ENCODE peak calls at places on chromosome 18, in seven cellular contexts. One of them, this sample, is unnamed.
A peak's percentile ranks its signal among the peaks of the same experiment; 100 is the strongest.

GRCh38 chr18:10950876-10951630 is 198.3 kb downstream of the PIEZO2 start:
- DNase-seq in pancreas: no peak
- DNase-seq in psoas muscle: no peak
- DNase-seq in IMR-90: no peak
- DNase-seq in DND-41: no peak
- DNase-seq in tibial artery: no peak
- DNase-seq in CD8-positive, alpha-beta memory T cell: no peak
- DNase-seq in this sample: no peak

GRCh38 chr18:10013621-10014543 is 100.1 kb downstream of the VAPA start:
- DNase-seq in tibial artery: no peak
- DNase-seq in IMR-90: no peak
- DNase-seq in pancreas: no peak
- DNase-seq in CD8-positive, alpha-beta memory T cell: no peak
- DNase-seq in DND-41: peak; percentile 72
- DNase-seq in psoas muscle: no peak
- DNase-seq in this sample: no peak

GRCh38 chr18:69686861-69687260 is 260.8 kb downstream of the CD226 start:
- DNase-seq in psoas muscle: no peak
- DNase-seq in tibial artery: no peak
- DNase-seq in IMR-90: peak; percentile 50
- DNase-seq in CD8-positive, alpha-beta memory T cell: no peak
- DNase-seq in pancreas: no peak
- DNase-seq in DND-41: no peak
- DNase-seq in this sample: no peak

GRCh38 chr18:55351980-55352714 is 235.8 kb downstream of the TCF4 start:
- DNase-seq in CD8-positive, alpha-beta memory T cell: no peak
- DNase-seq in pancreas: no peak
- DNase-seq in psoas muscle: no peak
- DNase-seq in DND-41: no peak
- DNase-seq in tibial artery: no peak
- DNase-seq in IMR-90: peak; percentile 16
- DNase-seq in this sample: no peak

GRCh38 chr18:5180254-5180653 is 16.8 kb downstream of the AKAIN1 start:
- DNase-seq in IMR-90: no peak
- DNase-seq in psoas muscle: no peak
- DNase-seq in CD8-positive, alpha-beta memory T cell: no peak
- DNase-seq in pancreas: no peak
- DNase-seq in tibial artery: no peak
- DNase-seq in DND-41: no peak
- DNase-seq in this sample: no peak

GRCh38 chr18:60739212-60739611 is 366.6 kb upstream of the MC4R start:
- DNase-seq in DND-41: no peak
- DNase-seq in pancreas: no peak
- DNase-seq in IMR-90: no peak
- DNase-seq in tibial artery: no peak
- DNase-seq in CD8-positive, alpha-beta memory T cell: no peak
- DNase-seq in psoas muscle: no peak
- DNase-seq in this sample: no peak

GRCh38 chr18:48996901-48997463 is 46.2 kb upstream of the SMAD7 start:
- DNase-seq in IMR-90: peak; percentile 81
- DNase-seq in tibial artery: no peak
- DNase-seq in CD8-positive, alpha-beta memory T cell: peak; percentile 68
- DNase-seq in DND-41: peak; percentile 29
- DNase-seq in psoas muscle: no peak
- DNase-seq in pancreas: no peak
- DNase-seq in this sample: no peak

GRCh38 chr18:23864620-23865019 is 149.9 kb upstream of the TTC39C start:
- DNase-seq in DND-41: peak; percentile 56
- DNase-seq in tibial artery: no peak
- DNase-seq in CD8-positive, alpha-beta memory T cell: peak; percentile 50
- DNase-seq in IMR-90: no peak
- DNase-seq in psoas muscle: no peak
- DNase-seq in pancreas: no peak
- DNase-seq in this sample: no peak

GRCh38 chr18:35029770-35030169 is 11.4 kb upstream of the MAPRE2 start:
- DNase-seq in DND-41: no peak
- DNase-seq in psoas muscle: no peak
- DNase-seq in CD8-positive, alpha-beta memory T cell: peak; percentile 56
- DNase-seq in tibial artery: no peak
- DNase-seq in IMR-90: no peak
- DNase-seq in pancreas: no peak
- DNase-seq in this sample: no peak

GRCh38 chr18:68454511-68455228 is 260.2 kb downstream of the TMX3 start:
- DNase-seq in CD8-positive, alpha-beta memory T cell: no peak
- DNase-seq in pancreas: no peak
- DNase-seq in DND-41: no peak
- DNase-seq in tibial artery: no peak
- DNase-seq in IMR-90: peak; percentile 84
- DNase-seq in psoas muscle: no peak
- DNase-seq in this sample: no peak

GRCh38 chr18:27110319-27110718 is 74.8 kb downstream of the CHST9 start:
- DNase-seq in IMR-90: no peak
- DNase-seq in pancreas: no peak
- DNase-seq in DND-41: no peak
- DNase-seq in tibial artery: no peak
- DNase-seq in psoas muscle: no peak
- DNase-seq in CD8-positive, alpha-beta memory T cell: no peak
- DNase-seq in this sample: no peak

GRCh38 chr18:48637081-48637990 is 98.5 kb downstream of the CTIF start:
- DNase-seq in tibial artery: peak; percentile 57
- DNase-seq in IMR-90: no peak
- DNase-seq in DND-41: no peak
- DNase-seq in psoas muscle: no peak
- DNase-seq in pancreas: no peak
- DNase-seq in CD8-positive, alpha-beta memory T cell: no peak
- DNase-seq in this sample: no peak

GRCh38 chr18:41845563-41845962 is 109.5 kb upstream of the PIK3C3 start:
- DNase-seq in CD8-positive, alpha-beta memory T cell: no peak
- DNase-seq in IMR-90: no peak
- DNase-seq in pancreas: no peak
- DNase-seq in psoas muscle: no peak
- DNase-seq in tibial artery: no peak
- DNase-seq in DND-41: no peak
- DNase-seq in this sample: no peak

GRCh38 chr18:54235871-54236270 is 11.4 kb upstream of the MBD2 start:
- DNase-seq in psoas muscle: no peak
- DNase-seq in CD8-positive, alpha-beta memory T cell: no peak
- DNase-seq in DND-41: no peak
- DNase-seq in pancreas: no peak
- DNase-seq in IMR-90: no peak
- DNase-seq in tibial artery: no peak
- DNase-seq in this sample: no peak

GRCh38 chr18:54232485-54233227 is 8.2 kb upstream of the MBD2 start:
- DNase-seq in DND-41: no peak
- DNase-seq in pancreas: no peak
- DNase-seq in tibial artery: no peak
- DNase-seq in IMR-90: no peak
- DNase-seq in psoas muscle: no peak
- DNase-seq in CD8-positive, alpha-beta memory T cell: no peak
- DNase-seq in this sample: no peak

GRCh38 chr18:54229660-54230059 is 5.2 kb upstream of the MBD2 start:
- DNase-seq in DND-41: no peak
- DNase-seq in pancreas: no peak
- DNase-seq in IMR-90: no peak
- DNase-seq in psoas muscle: no peak
- DNase-seq in tibial artery: no peak
- DNase-seq in CD8-positive, alpha-beta memory T cell: no peak
- DNase-seq in this sample: no peak

GRCh38 chr18:54233761-54234160 is 9.3 kb upstream of the MBD2 start:
- DNase-seq in IMR-90: no peak
- DNase-seq in DND-41: no peak
- DNase-seq in CD8-positive, alpha-beta memory T cell: no peak
- DNase-seq in psoas muscle: no peak
- DNase-seq in pancreas: no peak
- DNase-seq in tibial artery: no peak
- DNase-seq in this sample: no peak

DNA sequence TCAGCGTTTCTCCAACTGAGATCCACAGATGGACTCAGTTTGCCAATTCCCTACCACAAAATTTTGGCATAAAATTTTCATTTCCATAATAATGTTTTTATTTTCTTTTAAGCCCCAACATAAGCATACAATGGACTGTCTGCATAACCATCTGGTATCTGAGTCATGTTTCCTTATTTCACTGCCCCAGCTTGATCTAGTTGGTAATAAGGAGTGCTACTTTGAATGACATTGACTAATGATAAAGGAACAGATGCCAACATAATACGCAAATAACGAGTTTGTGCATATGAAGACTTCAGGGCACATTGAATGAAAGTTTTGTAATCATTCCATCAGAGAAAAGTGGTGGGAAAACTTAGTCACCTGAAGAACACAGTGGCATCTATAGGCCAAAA is 8.8 kb upstream of the MBD2 start:
- DNase-seq in tibial artery: no peak
- DNase-seq in pancreas: no peak
- DNase-seq in psoas muscle: no peak
- DNase-seq in IMR-90: no peak
- DNase-seq in CD8-positive, alpha-beta memory T cell: no peak
- DNase-seq in DND-41: no peak
- DNase-seq in this sample: no peak
- H3K27ac ChIP-seq in tibial artery: no peak overlapping the region
- H3K27ac ChIP-seq in pancreas: no peak overlapping the region
- H3K27ac ChIP-seq in psoas muscle: no peak overlapping the region
- H3K27ac ChIP-seq in IMR-90: no peak overlapping the region
- H3K27ac ChIP-seq in CD8-positive, alpha-beta memory T cell: no peak overlapping the region
- H3K27ac ChIP-seq in DND-41: no peak overlapping the region
- H3K27ac ChIP-seq in this sample: no peak overlapping the region

DNA sequence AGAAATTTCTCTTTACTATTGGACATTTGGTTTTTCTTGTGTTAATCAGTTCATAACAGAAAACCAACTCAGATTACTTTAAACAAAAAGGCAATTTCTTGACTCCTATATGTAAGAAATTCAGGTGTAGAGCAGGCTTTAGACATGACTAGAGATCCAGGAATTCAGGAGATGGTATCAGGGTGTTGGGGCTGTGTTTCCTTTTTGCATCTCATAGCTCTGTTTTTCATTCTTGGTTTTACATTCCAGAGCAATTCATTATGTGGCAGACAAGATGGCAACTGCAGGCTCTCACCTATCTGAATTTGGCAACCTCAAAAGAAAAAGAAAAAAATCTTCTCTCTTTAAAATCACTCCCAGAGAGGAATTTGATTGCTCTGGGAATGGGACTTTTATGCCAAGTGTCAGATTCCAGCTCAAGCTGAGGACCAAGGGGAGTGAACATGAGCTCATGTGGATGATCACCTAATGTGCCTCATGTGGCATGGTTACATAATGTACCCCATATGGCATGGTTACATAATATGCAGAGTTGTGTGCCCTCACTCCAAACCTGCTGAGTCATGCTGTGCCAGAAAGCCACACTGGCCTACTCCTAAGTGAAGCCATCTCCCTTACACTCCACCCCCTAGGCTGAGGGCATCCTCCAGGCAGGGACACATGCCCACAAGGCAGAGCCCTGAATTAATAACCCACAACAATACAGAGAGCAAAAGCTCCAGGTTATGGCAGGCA is 282.7 kb downstream of the MBD2 start:
- DNase-seq in tibial artery: no peak
- DNase-seq in pancreas: no peak
- DNase-seq in DND-41: no peak
- DNase-seq in IMR-90: no peak
- DNase-seq in CD8-positive, alpha-beta memory T cell: no peak
- DNase-seq in psoas muscle: no peak
- DNase-seq in this sample: no peak
- H3K27ac ChIP-seq in tibial artery: no peak overlapping the region
- H3K27ac ChIP-seq in pancreas: no peak overlapping the region
- H3K27ac ChIP-seq in DND-41: no peak overlapping the region
- H3K27ac ChIP-seq in IMR-90: no peak overlapping the region
- H3K27ac ChIP-seq in CD8-positive, alpha-beta memory T cell: no peak overlapping the region
- H3K27ac ChIP-seq in psoas muscle: no peak overlapping the region
- H3K27ac ChIP-seq in this sample: no peak overlapping the region

GRCh38 chr18:75428490-75428889 is 987 bp upstream of the SMIM21 start:
- DNase-seq in CD8-positive, alpha-beta memory T cell: no peak
- DNase-seq in pancreas: no peak
- DNase-seq in DND-41: no peak
- DNase-seq in IMR-90: no peak
- DNase-seq in psoas muscle: no peak
- DNase-seq in tibial artery: no peak
- DNase-seq in this sample: no peak

GRCh38 chr18:75427603-75428002 is at the start of gene SMIM21:
- DNase-seq in IMR-90: no peak
- DNase-seq in psoas muscle: no peak
- DNase-seq in tibial artery: no peak
- DNase-seq in DND-41: no peak
- DNase-seq in CD8-positive, alpha-beta memory T cell: no peak
- DNase-seq in pancreas: no peak
- DNase-seq in this sample: no peak

GRCh38 chr18:75433098-75433497 is 5.6 kb upstream of the SMIM21 start:
- DNase-seq in psoas muscle: no peak
- DNase-seq in IMR-90: no peak
- DNase-seq in tibial artery: no peak
- DNase-seq in pancreas: no peak
- DNase-seq in DND-41: no peak
- DNase-seq in CD8-positive, alpha-beta memory T cell: no peak
- DNase-seq in this sample: no peak

DNA sequence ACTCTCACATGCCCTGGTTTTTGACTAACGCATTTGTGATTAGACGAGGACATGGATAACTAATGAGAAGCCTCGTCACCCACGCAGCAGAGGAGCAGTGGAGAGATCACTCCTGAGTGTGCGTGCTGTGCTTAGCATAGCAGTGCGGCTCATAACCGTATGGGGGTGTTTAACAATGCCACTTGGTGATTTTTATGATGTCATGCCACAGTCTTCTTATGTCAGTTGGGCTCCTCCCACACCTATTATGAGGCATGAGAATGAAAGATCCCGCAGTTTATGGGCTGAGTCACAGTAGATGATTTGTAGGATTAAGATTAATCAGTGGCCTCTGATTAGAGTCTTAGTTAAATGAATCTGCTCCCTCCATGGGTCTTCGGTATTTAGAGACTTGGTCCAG is 2.5 kb upstream of the SMIM21 start:
- DNase-seq in tibial artery: no peak
- DNase-seq in CD8-positive, alpha-beta memory T cell: no peak
- DNase-seq in DND-41: no peak
- DNase-seq in IMR-90: no peak
- DNase-seq in pancreas: no peak
- DNase-seq in psoas muscle: no peak
- DNase-seq in this sample: no peak
- H3K27ac ChIP-seq in tibial artery: no peak overlapping the region
- H3K27ac ChIP-seq in CD8-positive, alpha-beta memory T cell: no peak overlapping the region
- H3K27ac ChIP-seq in DND-41: no peak overlapping the region
- H3K27ac ChIP-seq in IMR-90: no peak overlapping the region
- H3K27ac ChIP-seq in pancreas: no peak overlapping the region
- H3K27ac ChIP-seq in psoas muscle: no peak overlapping the region
- H3K27ac ChIP-seq in this sample: no peak overlapping the region

DNA sequence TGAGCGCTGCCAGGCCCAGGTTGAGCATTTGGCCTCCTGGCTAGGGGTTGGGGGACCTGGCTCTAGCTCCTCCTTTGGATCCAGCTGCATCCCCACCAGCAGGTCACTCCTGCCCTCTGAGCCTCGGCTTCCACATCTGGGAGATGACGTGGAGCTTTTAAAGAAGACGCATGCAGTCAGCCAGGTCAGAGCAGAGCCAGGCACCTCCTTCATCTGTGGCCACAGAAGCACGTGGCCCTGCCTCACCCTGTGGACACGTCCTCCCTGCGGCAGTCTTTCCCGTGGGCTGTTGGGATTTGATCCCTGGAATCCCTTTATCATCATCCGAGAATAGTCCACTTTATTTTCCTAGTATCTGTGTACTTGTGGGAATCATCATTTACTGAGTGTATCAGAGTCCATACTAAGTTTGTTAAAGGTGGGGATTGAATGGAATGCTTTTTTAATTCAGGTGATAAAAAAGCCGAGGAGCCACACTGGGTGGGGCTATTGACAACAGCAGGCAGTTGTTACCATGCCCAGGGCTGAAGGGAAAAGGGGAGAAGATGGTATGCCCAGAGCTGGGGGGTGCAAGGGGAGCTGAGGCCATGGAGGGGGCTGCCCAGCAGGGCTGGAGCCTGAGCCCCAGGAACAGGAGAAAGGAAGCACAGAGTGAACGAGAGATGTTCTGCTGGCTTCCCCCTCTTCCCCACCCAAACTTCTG is 170.1 kb downstream of the LAMA1 start:
- DNase-seq in pancreas: no peak
- DNase-seq in tibial artery: no peak
- DNase-seq in IMR-90: no peak
- DNase-seq in psoas muscle: no peak
- DNase-seq in CD8-positive, alpha-beta memory T cell: no peak
- DNase-seq in DND-41: no peak
- DNase-seq in this sample: no peak
- H3K27ac ChIP-seq in pancreas: no peak overlapping the region
- H3K27ac ChIP-seq in tibial artery: no peak overlapping the region
- H3K27ac ChIP-seq in IMR-90: no peak overlapping the region
- H3K27ac ChIP-seq in psoas muscle: no peak overlapping the region
- H3K27ac ChIP-seq in CD8-positive, alpha-beta memory T cell: no peak overlapping the region
- H3K27ac ChIP-seq in DND-41: no peak overlapping the region
- H3K27ac ChIP-seq in this sample: no peak overlapping the region